ENCODE peak calls at places on chromosomes 6 and 20, in four cellular contexts. Q is MM.1S, H is OCI-LY7, S is adrenal gland. V is an unnamed sample.

GRCh38 chr6:53543341-53544010 is 1.4 kb downstream of the GCLC start:
- DNase-seq in Q (no peak), H (peak), S (no peak), V (no peak)

GRCh38 chr6:98179606-98180005 is 654.8 kb upstream of the POU3F2 start:
- DNase-seq in H (no peak), Q (no peak), S (no peak), V (no peak)

GRCh38 chr6:167497387-167498056 is 172.6 kb downstream of the TTLL2 start:
- DNase-seq in Q (no peak), S (no peak), H (no peak), V (peak)

GRCh38 chr6:18263561-18264337 is 581 bp downstream of the DEK start:
- DNase-seq in S (peak), H (peak), Q (peak), V (peak)

GRCh38 chr6:110140650-110141049 is 38.8 kb downstream of the WASF1 start:
- DNase-seq in S (no peak), Q (no peak), H (no peak), V (no peak)

GRCh38 chr6:5282191-5282623 is 20.9 kb downstream of the FARS2 start:
- DNase-seq in H (no peak), S (no peak), Q (no peak), V (no peak)

GRCh38 chr20:13717631-13718044 is 67.1 kb downstream of the ESF1 start:
- DNase-seq in S (no peak), H (no peak), Q (no peak), V (no peak)

GRCh38 chr20:32651537-32651936 is 22.2 kb downstream of the C20orf203 start:
- DNase-seq in H (peak), S (no peak), Q (no peak), V (no peak)

GRCh38 chr6:167763056-167763944 is 63.4 kb upstream of the AFDN start:
- DNase-seq in S (no peak), Q (no peak), H (no peak), V (no peak)

GRCh38 chr20:38346247-38346651 is at the start of gene LBP:
- DNase-seq in H (no peak), S (no peak), Q (no peak), V (peak)

GRCh38 chr20:51402201-51402600 is 140.3 kb downstream of the NFATC2 start:
- DNase-seq in S (no peak), Q (peak), H (peak), V (no peak)

GRCh38 chr6:43993881-43994523 is 133.2 kb downstream of the MRPL14 start:
- DNase-seq in S (no peak), H (no peak), Q (no peak), V (no peak)

GRCh38 chr20:44176833-44177533 is 10.0 kb downstream of the JPH2 start:
- DNase-seq in S (no peak), H (no peak), Q (no peak), V (no peak)

GRCh38 chr20:50892394-50892793 is 38.8 kb downstream of the ADNP start:
- DNase-seq in Q (no peak), H (no peak), S (no peak), V (no peak)

GRCh38 chr20:32943490-32944052 is 60.7 kb downstream of the SUN5 start:
- DNase-seq in S (no peak), H (no peak), Q (no peak), V (no peak)

GRCh38 chr6:13813621-13814175 is 659 bp downstream of the MCUR1 start:
- DNase-seq in Q (no peak), H (peak), S (peak), V (peak)

GRCh38 chr6:25743868-25744267 is 10.7 kb upstream of the SLC17A4 start:
- DNase-seq in H (no peak), S (no peak), Q (no peak), V (no peak)

GRCh38 chr6:73460044-73460443 is 1.5 kb upstream of the MTO1 start:
- DNase-seq in Q (no peak), S (no peak), H (no peak), V (no peak)

GRCh38 chr6:166626177-166627038 is 643 bp downstream of the RPS6KA2 start:
- DNase-seq in S (no peak), Q (peak), H (no peak), V (peak)

GRCh38 chr6:134689177-134689576 is 260.7 kb downstream of the ALDH8A1 start:
- DNase-seq in S (no peak), H (no peak), Q (no peak), V (no peak)

GRCh38 chr6:44527191-44527960 is 139.9 kb downstream of the CDC5L start:
- DNase-seq in S (no peak), H (no peak), Q (no peak), V (no peak)

GRCh38 chr20:22428051-22428450 is 156.3 kb downstream of the FOXA2 start:
- DNase-seq in Q (no peak), H (no peak), S (no peak), V (no peak)

GRCh38 chr20:22430746-22431168 is 153.6 kb downstream of the FOXA2 start:
- DNase-seq in H (no peak), S (no peak), Q (no peak), V (peak)

GRCh38 chr20:22430154-22430745 is 154.1 kb downstream of the FOXA2 start:
- DNase-seq in Q (no peak), H (no peak), S (no peak), V (no peak)

GRCh38 chr20:22431419-22431818 is 153.0 kb downstream of the FOXA2 start:
- DNase-seq in S (no peak), H (no peak), Q (no peak), V (no peak)

DNA sequence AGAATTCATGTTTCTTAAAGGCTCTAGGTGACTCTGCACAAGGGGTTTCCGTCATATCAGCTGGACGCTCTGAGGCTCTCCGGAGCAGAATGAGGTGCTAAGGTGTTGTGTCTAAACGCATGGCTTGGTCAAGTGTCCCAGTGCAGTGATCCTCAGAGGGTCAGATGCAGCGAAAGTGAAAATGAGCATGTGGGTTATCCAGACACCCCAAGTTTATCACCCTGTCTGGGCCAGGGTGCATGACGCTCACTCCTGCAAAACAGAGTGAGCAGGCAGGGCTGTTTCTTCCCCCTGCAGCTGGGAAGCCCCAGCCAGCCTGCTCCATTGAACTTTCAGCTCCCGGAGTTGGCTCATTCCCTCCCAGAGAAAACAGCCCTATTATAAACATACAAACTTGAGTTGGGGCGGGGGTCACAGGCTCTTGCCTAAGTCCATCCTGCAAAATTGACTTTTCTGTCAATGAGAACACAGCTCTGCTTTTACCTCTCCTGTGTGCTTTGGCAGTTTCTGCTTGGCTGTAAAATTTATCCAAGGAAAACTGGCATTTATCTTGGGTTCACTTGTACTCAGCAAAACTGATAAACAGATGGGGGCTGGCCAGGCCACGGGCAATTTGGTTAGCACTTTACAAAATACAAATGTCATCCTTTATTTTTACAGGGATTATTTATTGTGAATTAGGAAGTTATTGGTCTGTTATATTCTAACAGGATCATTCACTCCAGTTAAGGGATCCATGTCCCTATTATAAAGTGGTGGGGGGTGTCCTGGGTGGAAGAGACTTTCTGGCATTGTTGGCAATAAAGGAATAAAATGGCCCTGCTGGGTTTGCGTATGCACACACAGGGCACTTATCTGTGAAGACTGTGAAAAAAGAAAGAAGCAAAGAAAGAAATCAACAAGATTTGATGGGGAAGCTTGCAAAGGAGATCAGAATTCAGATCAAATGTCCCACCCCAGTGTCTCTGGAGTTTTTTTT is 154.9 kb downstream of the FOXA2 start:
- DNase-seq in H (no peak), Q (no peak), S (no peak), V (peak)
- H3K4me3 ChIP-seq in H (no peak), Q (no peak), S (no peak), V (no peak)

DNA sequence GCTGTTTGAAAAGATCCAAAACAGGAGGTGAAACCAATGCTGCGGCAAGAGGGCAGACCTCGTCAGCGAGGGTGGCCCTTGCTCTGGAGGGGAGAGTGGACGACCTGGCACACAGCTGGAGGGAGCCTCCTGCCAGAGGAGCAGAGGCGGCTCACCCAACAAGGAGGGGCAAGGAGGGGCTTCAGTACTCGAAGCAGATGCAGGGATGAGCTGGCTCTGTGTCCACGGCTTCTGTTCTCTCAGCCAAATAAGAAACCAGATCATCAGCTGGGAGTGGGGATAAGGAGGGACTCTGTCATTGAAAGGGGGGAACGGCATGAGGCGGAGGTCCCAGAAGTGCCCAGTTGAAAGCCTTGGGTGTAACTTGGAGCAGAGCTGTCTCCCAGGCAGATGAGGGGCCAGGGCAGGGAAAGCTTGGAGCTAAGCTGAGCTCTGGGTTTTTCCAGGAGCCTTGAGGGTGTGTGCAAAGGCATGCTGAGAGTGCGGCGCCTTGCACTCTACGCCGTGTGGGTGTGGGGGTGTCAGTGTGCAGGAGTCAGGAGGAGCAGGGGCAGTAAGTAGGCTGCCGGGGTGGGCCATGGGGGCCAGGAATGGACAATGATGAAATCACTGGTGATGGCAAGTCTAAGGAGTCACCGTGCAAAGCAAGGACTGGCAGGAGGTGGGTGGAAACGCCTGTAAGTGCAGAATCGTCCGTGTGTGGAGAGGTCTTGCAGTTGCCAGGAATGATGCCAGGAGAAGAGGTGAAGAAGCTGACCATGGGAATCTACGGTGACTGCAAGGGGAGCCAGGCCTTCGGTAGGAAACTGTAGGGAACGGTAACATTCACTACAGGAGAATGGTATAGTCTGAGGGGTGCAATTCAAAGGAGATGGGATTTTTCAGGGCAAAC is 85.4 kb upstream of the FOXQ1 start:
- DNase-seq in H (no peak), S (no peak), Q (no peak), V (no peak)
- H3K4me3 ChIP-seq in H (no peak), S (no peak), Q (no peak), V (no peak)

DNA sequence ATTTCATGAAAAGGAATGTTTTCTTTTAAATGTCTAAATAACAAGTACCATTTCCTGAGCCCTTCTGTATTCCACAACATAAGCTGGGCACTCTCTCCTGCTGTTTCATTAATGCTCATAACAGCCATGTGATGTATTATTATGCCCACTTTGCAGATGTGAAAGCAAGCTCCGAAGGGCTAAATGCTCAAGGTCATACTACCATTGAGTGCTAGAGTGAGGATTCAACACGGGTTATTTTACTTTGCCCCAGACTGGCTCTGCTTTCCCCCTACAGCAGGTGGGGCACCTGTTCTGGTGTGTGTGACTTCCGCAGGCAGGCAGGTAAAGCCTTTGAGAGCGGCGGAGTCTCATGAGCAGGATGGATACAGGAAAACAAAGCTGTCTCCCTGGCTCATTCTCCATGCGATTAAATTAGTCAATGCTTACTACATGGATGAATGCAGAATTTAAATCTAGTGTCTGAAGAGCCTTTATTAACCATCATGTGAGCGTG is 30.3 kb downstream of the CNKSR3 start:
- DNase-seq in Q (no peak), S (no peak), H (no peak), V (no peak)
- H3K4me3 ChIP-seq in Q (no peak), S (no peak), H (no peak), V (no peak)

GRCh38 chr6:56348578-56348977 is 101.2 kb upstream of the COL21A1 start:
- DNase-seq in Q (no peak), S (no peak), H (no peak), V (no peak)
- H3K4me3 ChIP-seq in Q (no peak), S (no peak), H (no peak), V (no peak)

GRCh38 chr6:29975561-29975907 is 33.2 kb downstream of the HLA-A start:
- DNase-seq in S (no peak), H (no peak), Q (no peak), V (no peak)
- H3K4me3 ChIP-seq in S (peak), H (no peak), Q (no peak), V (peak)

DNA sequence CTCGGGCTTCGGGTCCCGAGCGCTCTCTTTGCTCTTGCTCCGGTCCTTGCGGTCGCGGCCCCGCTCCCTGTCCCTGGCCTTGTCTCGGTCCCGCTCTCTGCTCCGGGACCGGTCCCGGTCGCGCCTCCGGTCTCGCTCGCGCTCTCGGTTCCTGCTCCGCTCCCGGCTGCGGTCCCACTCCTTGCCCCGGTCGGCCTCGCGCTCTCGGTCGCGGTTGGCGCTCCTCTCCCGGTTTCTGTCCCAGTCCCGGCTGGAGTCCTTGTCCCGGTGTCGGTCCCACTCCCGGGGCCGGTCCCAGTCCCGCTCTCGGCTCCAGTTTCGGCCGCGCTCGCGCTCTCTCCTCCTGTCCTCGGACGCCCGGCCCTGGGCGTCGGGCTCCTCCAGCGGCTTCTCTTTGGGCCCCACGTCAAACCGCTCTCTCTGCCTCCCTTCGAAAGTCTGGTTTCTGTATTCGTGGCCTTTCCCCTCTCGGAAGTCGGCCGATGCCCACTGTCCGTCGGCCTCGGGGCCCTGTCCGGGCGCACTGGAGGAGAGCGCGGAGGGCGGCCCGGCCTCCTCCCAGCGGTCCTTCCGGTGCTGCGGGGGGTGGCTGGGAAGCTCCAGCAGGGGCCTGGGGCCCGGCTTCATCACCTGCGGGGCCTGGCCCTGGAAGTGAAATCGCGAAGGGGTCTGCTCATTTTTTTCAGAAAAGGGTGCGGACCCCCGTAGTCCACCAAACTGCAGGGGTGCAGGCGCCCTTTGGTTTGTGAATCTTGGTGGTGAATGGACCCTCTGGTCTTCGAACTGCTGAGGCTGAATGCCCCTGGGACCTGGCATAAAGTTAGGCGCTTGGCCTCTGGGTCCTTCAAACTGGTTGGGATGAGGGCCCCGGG is 17.9 kb upstream of the TCFL5 start:
- DNase-seq in Q (no peak), H (no peak), S (no peak), V (no peak)
- H3K4me3 ChIP-seq in Q (no peak), H (no peak), S (no peak), V (no peak)

DNA sequence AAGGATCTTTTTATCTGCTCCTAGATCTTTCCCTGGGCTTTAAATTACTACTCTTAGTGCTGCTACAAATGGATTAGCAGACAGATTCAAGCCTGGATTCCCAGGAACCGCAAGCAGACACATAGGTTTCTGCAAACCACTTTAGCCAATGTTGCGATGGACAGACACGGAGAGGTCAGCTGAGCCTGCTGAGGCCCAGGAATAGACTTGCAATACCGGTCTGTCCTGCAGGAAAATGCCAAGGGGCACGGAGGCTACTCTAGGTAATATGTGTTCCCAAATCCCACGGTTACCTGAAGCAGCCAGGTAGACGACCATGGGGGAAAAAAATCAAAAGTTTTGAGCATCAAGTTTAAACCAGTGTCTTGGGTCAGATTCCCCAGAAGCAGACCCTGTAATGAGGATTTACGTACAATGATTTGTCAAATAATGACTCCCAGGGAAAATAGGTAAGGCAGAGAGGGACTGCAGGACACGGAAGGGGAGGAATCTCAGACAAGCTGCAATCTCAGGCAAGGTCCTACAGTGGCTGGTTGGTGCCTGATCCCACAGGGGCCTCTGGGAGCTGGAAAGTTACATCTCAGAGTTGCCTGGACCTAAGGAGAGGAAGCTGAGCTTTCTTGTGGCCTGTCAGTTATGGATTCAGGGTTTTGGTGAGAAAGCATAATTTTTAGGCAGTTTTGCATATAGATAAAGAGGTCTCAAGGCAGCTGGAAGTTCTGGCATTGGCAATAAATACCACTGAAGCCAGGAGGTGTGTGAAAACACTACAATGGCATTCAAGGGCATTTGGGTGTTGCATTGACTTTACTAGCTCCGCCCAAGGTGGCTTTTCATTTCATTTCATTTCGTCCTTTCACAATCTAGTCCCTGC is 12.5 kb downstream of the OTOR start:
- DNase-seq in H (no peak), S (no peak), Q (no peak), V (no peak)
- H3K4me3 ChIP-seq in H (no peak), S (no peak), Q (no peak), V (no peak)

DNA sequence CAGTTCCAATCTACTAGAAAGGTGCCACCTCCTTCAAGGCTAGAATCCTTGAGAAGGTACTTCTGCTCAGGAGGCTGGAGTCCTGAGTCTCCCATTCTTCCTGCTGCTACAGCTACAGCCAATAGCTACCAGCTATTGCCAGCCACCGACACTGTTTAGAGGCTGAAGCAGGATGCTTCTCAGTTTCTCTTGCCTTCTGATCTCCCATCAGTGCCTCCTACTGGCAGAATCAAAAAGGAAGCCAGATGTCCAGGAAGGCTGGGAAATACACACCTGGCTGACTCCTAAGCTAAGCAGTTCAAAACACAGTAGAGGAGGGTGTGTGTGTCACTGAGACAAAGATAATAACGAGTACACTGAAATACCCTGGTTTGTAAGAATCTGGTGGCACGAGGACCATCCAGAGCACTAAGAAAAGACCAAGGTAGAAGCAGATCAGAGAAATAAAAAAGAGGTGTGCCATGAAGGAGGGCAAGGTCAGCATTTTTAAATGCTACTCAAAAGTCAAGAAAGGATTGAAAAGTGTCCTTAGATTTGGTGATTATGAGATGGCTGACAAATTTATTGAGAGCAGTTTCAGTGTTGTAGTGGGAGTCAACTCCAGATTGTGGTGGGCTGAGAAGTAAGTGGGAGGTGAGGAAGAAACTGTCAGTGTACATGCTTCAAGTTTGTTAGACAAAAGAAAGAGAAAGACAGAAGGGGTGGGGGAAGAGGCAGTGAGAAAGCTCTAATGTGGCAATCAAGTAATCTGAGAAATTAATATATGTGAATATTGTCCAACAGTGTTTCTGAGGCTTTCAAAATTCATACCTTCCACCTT is 2.3 kb upstream of the HLA-DMA start:
- DNase-seq in Q (peak), S (no peak), H (peak), V (no peak)
- H3K4me3 ChIP-seq in Q (no peak), S (no peak), H (peak), V (no peak)